ENCODE peak calls at places on chromosomes 16 and 17, in four cellular contexts. W is LNCaP clone FGC, H is LHCN-M2, N is HS-5. E is an unnamed sample.

GRCh38 chr17:3935140-3935542 is 18.9 kb upstream of the P2RX1 start:
- DNase-seq in W (peak), H (peak), N (no peak), E (peak)

GRCh38 chr17:80992077-80992947 is 671 bp downstream of the CHMP6 start:
- DNase-seq in N (no peak), H (no peak), W (no peak), E (peak)

GRCh38 chr17:77322284-77322533 is 181.4 kb downstream of the SEC14L1 start:
- DNase-seq in N (no peak), W (no peak), H (no peak), E (no peak)

GRCh38 chr17:11430766-11431165 is 167.5 kb upstream of the DNAH9 start:
- DNase-seq in N (no peak), H (no peak), W (no peak), E (no peak)

GRCh38 chr16:12758031-12758669 is 45.5 kb downstream of the CPPED1 start:
- DNase-seq in W (no peak), H (no peak), N (no peak), E (no peak)

GRCh38 chr17:2707721-2708584 is 3.6 kb downstream of the CLUH start:
- DNase-seq in H (peak), N (no peak), W (no peak), E (peak)

GRCh38 chr17:42873321-42873720 is 22.3 kb downstream of the AOC3 start:
- DNase-seq in H (no peak), N (no peak), W (no peak), E (no peak)

GRCh38 chr17:73548620-73549311 is 95.5 kb downstream of the SDK2 start:
- DNase-seq in N (no peak), W (no peak), H (no peak), E (no peak)

GRCh38 chr17:65123757-65124675 is 13.2 kb upstream of the RGS9 start:
- DNase-seq in N (no peak), W (no peak), H (peak), E (no peak)

GRCh38 chr16:55605756-55606155 is 39.3 kb downstream of the CAPNS2 start:
- DNase-seq in N (no peak), W (no peak), H (no peak), E (no peak)

GRCh38 chr17:42312035-42312284 is 23.7 kb downstream of the STAT5A start:
- DNase-seq in W (no peak), H (no peak), N (no peak), E (no peak)

GRCh38 chr17:41334385-41334784 is 16.2 kb downstream of the KRT33A start:
- DNase-seq in W (no peak), N (no peak), H (no peak), E (no peak)

GRCh38 chr17:50123649-50124349 is 6.2 kb downstream of the SAMD14 start:
- DNase-seq in N (no peak), H (no peak), W (no peak), E (no peak)

GRCh38 chr16:8370374-8371015 is 219.8 kb downstream of the TMEM114 start:
- DNase-seq in H (peak), W (no peak), N (no peak), E (no peak)

GRCh38 chr16:64391009-64391663 is 730.7 kb downstream of the CDH11 start:
- DNase-seq in W (no peak), N (no peak), H (peak), E (no peak)

GRCh38 chr17:48427598-48427997 is 2.4 kb downstream of the SKAP1 start:
- DNase-seq in H (no peak), N (no peak), W (no peak), E (no peak)